ENCODE peak calls at places on chromosome 1, in four cellular contexts. N is Right ventricle myocardium inferior, U is NCI-H2081, L is heart left ventricle. H is an unnamed sample.

GRCh38 chr1:18109058-18109755 is 1.6 kb downstream of the IGSF21 start:
- DNase-seq in N (no peak), U (no peak), L (no peak), H (peak)

GRCh38 chr1:228150458-228151169 is 884 bp downstream of the GJC2 start:
- DNase-seq in N (no peak), U (no peak), L (peak), H (no peak)

GRCh38 chr1:183841950-183842816 is 37.3 kb downstream of the RGL1 start:
- DNase-seq in N (no peak), U (peak), L (peak), H (peak)

GRCh38 chr1:93559045-93559444 is 111.1 kb downstream of the FNBP1L start:
- DNase-seq in N (no peak), U (no peak), L (no peak), H (no peak)

GRCh38 chr1:3454811-3455618 is 550 bp downstream of the ARHGEF16 start:
- DNase-seq in N (peak), U (no peak), L (peak), H (peak)

GRCh38 chr1:226960944-226961765 is 21.1 kb downstream of the COQ8A start:
- DNase-seq in N (no peak), U (no peak), L (no peak), H (no peak)

GRCh38 chr1:198641506-198641905 is 2.7 kb downstream of the PTPRC start:
- DNase-seq in N (no peak), U (no peak), L (no peak), H (no peak)

GRCh38 chr1:232678185-232678886 is 48.4 kb upstream of the SIPA1L2 start:
- DNase-seq in N (no peak), U (no peak), L (no peak), H (peak)

GRCh38 chr1:28518745-28519341 is 13.0 kb downstream of the RCC1 start:
- DNase-seq in N (no peak), U (no peak), L (no peak), H (no peak)

GRCh38 chr1:108531429-108531828 is 28.5 kb upstream of the EEIG2 start:
- DNase-seq in N (no peak), U (no peak), L (no peak), H (no peak)

GRCh38 chr1:212219679-212220463 is 65.3 kb upstream of the PPP2R5A start:
- DNase-seq in N (no peak), U (no peak), L (no peak), H (no peak)

GRCh38 chr1:225878282-225878681 is 3.9 kb downstream of the TMEM63A start:
- DNase-seq in N (no peak), U (no peak), L (no peak), H (peak)

GRCh38 chr1:200778766-200779165 is 40.1 kb downstream of the CAMSAP2 start:
- DNase-seq in N (no peak), U (no peak), L (peak), H (no peak)

GRCh38 chr1:156225677-156226014 is 12.8 kb downstream of the PMF1 start:
- DNase-seq in N (no peak), U (no peak), L (no peak), H (no peak)

GRCh38 chr1:57411262-57411661 is 12.6 kb downstream of the DAB1 start:
- DNase-seq in N (no peak), U (no peak), L (peak), H (no peak)

GRCh38 chr1:95974586-95974985 is 740.6 kb downstream of the RWDD3 start:
- DNase-seq in N (no peak), U (no peak), L (no peak), H (no peak)

GRCh38 chr1:161313554-161314200 is 504 bp upstream of the SDHC start:
- DNase-seq in N (no peak), U (no peak), L (no peak), H (no peak)

GRCh38 chr1:111843177-111843576 is 87.5 kb downstream of the DDX20 start:
- DNase-seq in N (no peak), U (no peak), L (no peak), H (no peak)

GRCh38 chr1:45446950-45447672 is 43.9 kb downstream of the TESK2 start:
- DNase-seq in N (no peak), U (no peak), L (no peak), H (no peak)

GRCh38 chr1:157105988-157106812 is 6.6 kb upstream of the ETV3L start:
- DNase-seq in N (no peak), U (no peak), L (peak), H (peak)

GRCh38 chr1:211557894-211558625 is 20.9 kb downstream of the SLC30A1 start:
- DNase-seq in N (no peak), U (no peak), L (no peak), H (no peak)

GRCh38 chr1:23810818-23811420 is 10.4 kb upstream of the GALE start:
- DNase-seq in N (no peak), U (no peak), L (no peak), H (no peak)

GRCh38 chr1:212225416-212225815 is 59.8 kb upstream of the PPP2R5A start:
- DNase-seq in N (no peak), U (no peak), L (no peak), H (no peak)

H was measured in T47D.